ENCODE peak calls at places on chromosomes 6 and 20, in five cellular contexts. One of them, this sample, is unnamed.

GRCh38 chr6:17015144-17015543 is 86.7 kb upstream of the STMND1 start:
- DNase-seq in occipital lobe: no peak
- DNase-seq in stimulated activated CD4-positive, alpha-beta T cell treated with anti-CD3 and anti-CD28 coated beads, Interleukin-15, amount 100 ng/mL, for 1 hour: no peak
- DNase-seq in natural killer cell: peak
- DNase-seq in brain microvascular endothelial cell: peak
- DNase-seq in this sample: peak

GRCh38 chr6:63926950-63927349 is 291.3 kb downstream of the PHF3 start:
- DNase-seq in occipital lobe: no peak
- DNase-seq in stimulated activated CD4-positive, alpha-beta T cell treated with anti-CD3 and anti-CD28 coated beads, Interleukin-15, amount 100 ng/mL, for 1 hour: no peak
- DNase-seq in natural killer cell: no peak
- DNase-seq in brain microvascular endothelial cell: no peak
- DNase-seq in this sample: no peak

GRCh38 chr20:40654876-40655275 is 34.2 kb downstream of the MAFB start:
- DNase-seq in occipital lobe: no peak
- DNase-seq in stimulated activated CD4-positive, alpha-beta T cell treated with anti-CD3 and anti-CD28 coated beads, Interleukin-15, amount 100 ng/mL, for 1 hour: no peak
- DNase-seq in natural killer cell: no peak
- DNase-seq in brain microvascular endothelial cell: peak
- DNase-seq in this sample: no peak

GRCh38 chr20:31710423-31711250 is 12.0 kb downstream of the BCL2L1 start:
- DNase-seq in occipital lobe: no peak
- DNase-seq in stimulated activated CD4-positive, alpha-beta T cell treated with anti-CD3 and anti-CD28 coated beads, Interleukin-15, amount 100 ng/mL, for 1 hour: no peak
- DNase-seq in natural killer cell: no peak
- DNase-seq in brain microvascular endothelial cell: no peak
- DNase-seq in this sample: no peak

GRCh38 chr6:42512498-42513042 is 51.3 kb upstream of the UBR2 start:
- DNase-seq in occipital lobe: no peak
- DNase-seq in stimulated activated CD4-positive, alpha-beta T cell treated with anti-CD3 and anti-CD28 coated beads, Interleukin-15, amount 100 ng/mL, for 1 hour: no peak
- DNase-seq in natural killer cell: no peak
- DNase-seq in brain microvascular endothelial cell: no peak
- DNase-seq in this sample: no peak

GRCh38 chr6:30311101-30311500 is 15.6 kb upstream of the TRIM39 start:
- DNase-seq in occipital lobe: no peak
- DNase-seq in stimulated activated CD4-positive, alpha-beta T cell treated with anti-CD3 and anti-CD28 coated beads, Interleukin-15, amount 100 ng/mL, for 1 hour: no peak
- DNase-seq in natural killer cell: no peak
- DNase-seq in brain microvascular endothelial cell: no peak
- DNase-seq in this sample: no peak

GRCh38 chr6:18496462-18496861 is 109.3 kb downstream of the RNF144B start:
- DNase-seq in occipital lobe: no peak
- DNase-seq in stimulated activated CD4-positive, alpha-beta T cell treated with anti-CD3 and anti-CD28 coated beads, Interleukin-15, amount 100 ng/mL, for 1 hour: no peak
- DNase-seq in natural killer cell: no peak
- DNase-seq in brain microvascular endothelial cell: peak
- DNase-seq in this sample: peak

GRCh38 chr6:44387346-44388134 is at the start of gene CDC5L:
- DNase-seq in occipital lobe: peak
- DNase-seq in stimulated activated CD4-positive, alpha-beta T cell treated with anti-CD3 and anti-CD28 coated beads, Interleukin-15, amount 100 ng/mL, for 1 hour: peak
- DNase-seq in natural killer cell: peak
- DNase-seq in brain microvascular endothelial cell: peak
- DNase-seq in this sample: peak

GRCh38 chr6:11486486-11486885 is 51.1 kb upstream of the TMEM170B start:
- DNase-seq in occipital lobe: no peak
- DNase-seq in stimulated activated CD4-positive, alpha-beta T cell treated with anti-CD3 and anti-CD28 coated beads, Interleukin-15, amount 100 ng/mL, for 1 hour: no peak
- DNase-seq in natural killer cell: no peak
- DNase-seq in brain microvascular endothelial cell: no peak
- DNase-seq in this sample: no peak

GRCh38 chr6:40912158-40912946 is 126.7 kb downstream of the UNC5CL start:
- DNase-seq in occipital lobe: no peak
- DNase-seq in stimulated activated CD4-positive, alpha-beta T cell treated with anti-CD3 and anti-CD28 coated beads, Interleukin-15, amount 100 ng/mL, for 1 hour: no peak
- DNase-seq in natural killer cell: peak
- DNase-seq in brain microvascular endothelial cell: no peak
- DNase-seq in this sample: no peak

GRCh38 chr20:25309395-25310267 is 61.7 kb downstream of the PYGB start:
- DNase-seq in occipital lobe: no peak
- DNase-seq in stimulated activated CD4-positive, alpha-beta T cell treated with anti-CD3 and anti-CD28 coated beads, Interleukin-15, amount 100 ng/mL, for 1 hour: no peak
- DNase-seq in natural killer cell: no peak
- DNase-seq in brain microvascular endothelial cell: peak
- DNase-seq in this sample: no peak

GRCh38 chr6:135922170-135922569 is 70.7 kb downstream of the PDE7B start:
- DNase-seq in occipital lobe: no peak
- DNase-seq in stimulated activated CD4-positive, alpha-beta T cell treated with anti-CD3 and anti-CD28 coated beads, Interleukin-15, amount 100 ng/mL, for 1 hour: no peak
- DNase-seq in natural killer cell: no peak
- DNase-seq in brain microvascular endothelial cell: peak
- DNase-seq in this sample: peak

GRCh38 chr20:36061754-36062153 is 92.8 kb upstream of the EPB41L1 start:
- DNase-seq in occipital lobe: no peak
- DNase-seq in stimulated activated CD4-positive, alpha-beta T cell treated with anti-CD3 and anti-CD28 coated beads, Interleukin-15, amount 100 ng/mL, for 1 hour: no peak
- DNase-seq in natural killer cell: no peak
- DNase-seq in brain microvascular endothelial cell: no peak
- DNase-seq in this sample: no peak

GRCh38 chr6:159969921-159970320 is 1.0 kb downstream of the IGF2R start:
- DNase-seq in occipital lobe: no peak
- DNase-seq in stimulated activated CD4-positive, alpha-beta T cell treated with anti-CD3 and anti-CD28 coated beads, Interleukin-15, amount 100 ng/mL, for 1 hour: no peak
- DNase-seq in natural killer cell: peak
- DNase-seq in brain microvascular endothelial cell: peak
- DNase-seq in this sample: no peak

GRCh38 chr6:121932071-121933009 is 467.1 kb upstream of the HSF2 start:
- DNase-seq in occipital lobe: no peak
- DNase-seq in stimulated activated CD4-positive, alpha-beta T cell treated with anti-CD3 and anti-CD28 coated beads, Interleukin-15, amount 100 ng/mL, for 1 hour: no peak
- DNase-seq in natural killer cell: no peak
- DNase-seq in brain microvascular endothelial cell: peak
- DNase-seq in this sample: peak

GRCh38 chr20:17504326-17504897 is 26.8 kb downstream of the BFSP1 start:
- DNase-seq in occipital lobe: no peak
- DNase-seq in stimulated activated CD4-positive, alpha-beta T cell treated with anti-CD3 and anti-CD28 coated beads, Interleukin-15, amount 100 ng/mL, for 1 hour: no peak
- DNase-seq in natural killer cell: peak
- DNase-seq in brain microvascular endothelial cell: no peak
- DNase-seq in this sample: no peak

GRCh38 chr6:46302816-46303215 is 132.0 kb upstream of the ENPP5 start:
- DNase-seq in occipital lobe: no peak
- DNase-seq in stimulated activated CD4-positive, alpha-beta T cell treated with anti-CD3 and anti-CD28 coated beads, Interleukin-15, amount 100 ng/mL, for 1 hour: no peak
- DNase-seq in natural killer cell: no peak
- DNase-seq in brain microvascular endothelial cell: no peak
- DNase-seq in this sample: no peak

GRCh38 chr6:26594128-26594493 is 2.6 kb upstream of the ABT1 start:
- DNase-seq in occipital lobe: no peak
- DNase-seq in stimulated activated CD4-positive, alpha-beta T cell treated with anti-CD3 and anti-CD28 coated beads, Interleukin-15, amount 100 ng/mL, for 1 hour: no peak
- DNase-seq in natural killer cell: no peak
- DNase-seq in brain microvascular endothelial cell: no peak
- DNase-seq in this sample: no peak

GRCh38 chr6:38027685-38028373 is 208.3 kb downstream of the ZFAND3 start:
- DNase-seq in occipital lobe: no peak
- DNase-seq in stimulated activated CD4-positive, alpha-beta T cell treated with anti-CD3 and anti-CD28 coated beads, Interleukin-15, amount 100 ng/mL, for 1 hour: no peak
- DNase-seq in natural killer cell: no peak
- DNase-seq in brain microvascular endothelial cell: no peak
- DNase-seq in this sample: no peak

This sample was measured in astrocyte of the cerebellum.